ENCODE peak calls at places on chromosome 1, in four cellular contexts. Z, S, R and Q are unnamed samples.

GRCh38 chr1:90417139-90417538 is 300.0 kb downstream of the BARHL2 start:
- DNase-seq in S (no peak), Z (no peak), R (no peak), Q (no peak)

GRCh38 chr1:19765623-19766022 is 34.1 kb downstream of the TMCO4 start:
- DNase-seq in Z (no peak), R (no peak), S (no peak), Q (no peak)

GRCh38 chr1:43317817-43318471 is 17.2 kb downstream of the TIE1 start:
- DNase-seq in S (no peak), Z (no peak), R (no peak), Q (no peak)

GRCh38 chr1:153774780-153775431 is at the start of gene SLC27A3:
- DNase-seq in Z (no peak), R (no peak), S (no peak), Q (no peak)

GRCh38 chr1:224042557-224043118 is 71.3 kb upstream of the FBXO28 start:
- DNase-seq in S (no peak), Z (no peak), R (no peak), Q (no peak)

GRCh38 chr1:186819140-186819539 is 9.6 kb upstream of the PLA2G4A start:
- DNase-seq in R (no peak), Z (no peak), S (no peak), Q (no peak)

GRCh38 chr1:98496246-98496995 is 165.1 kb upstream of the SNX7 start:
- DNase-seq in S (no peak), Z (no peak), R (no peak), Q (no peak)

GRCh38 chr1:51070011-51070410 is 32.0 kb upstream of the C1orf185 start:
- DNase-seq in Z (no peak), R (no peak), S (no peak), Q (no peak)

GRCh38 chr1:68230901-68231626 is 1.3 kb downstream of the WLS start:
- DNase-seq in R (no peak), S (no peak), Z (no peak), Q (no peak)

GRCh38 chr1:147749792-147750191 is 10.6 kb downstream of the GJA5 start:
- DNase-seq in R (no peak), Z (no peak), S (no peak), Q (no peak)

GRCh38 chr1:29753244-29753643 is 516.9 kb downstream of the PTPRU start:
- DNase-seq in S (no peak), R (no peak), Z (no peak), Q (no peak)